ENCODE peak calls at places on chromosomes 16 and 17, in six cellular contexts. P is A549; E is GM06990; V is CD4-positive, alpha-beta T cell; G is AG04450; J is fibroblast of mammary gland. Q is an unnamed sample.

GRCh38 chr16:14635394-14636145 is 2.8 kb downstream of the BFAR start:
- DNase-seq in P (no peak), E (no peak), G (no peak), J (no peak), V (no peak), Q (no peak)

GRCh38 chr16:63613701-63614100 is 1508.2 kb downstream of the CDH11 start:
- DNase-seq in P (peak), E (no peak), V (no peak), G (no peak), J (no peak), Q (no peak)

GRCh38 chr17:77489898-77490265 is 349.1 kb downstream of the SEC14L1 start:
- DNase-seq in P (no peak), E (peak), J (peak), G (no peak), V (no peak), Q (no peak)

GRCh38 chr17:78986048-78986648 is 6.4 kb upstream of the LGALS3BP start:
- DNase-seq in G (no peak), E (no peak), P (peak), V (no peak), J (peak), Q (no peak)

GRCh38 chr16:74574146-74574545 is 32.8 kb downstream of the GLG1 start:
- DNase-seq in P (no peak), E (no peak), G (no peak), J (no peak), V (no peak), Q (no peak)

GRCh38 chr16:69396187-69397061 is 10.6 kb upstream of the TERF2 start:
- DNase-seq in G (peak), V (peak), E (peak), J (peak), P (peak), Q (no peak)

GRCh38 chr16:16169615-16170014 is 53.7 kb downstream of the ABCC6 start:
- DNase-seq in J (no peak), E (no peak), G (no peak), P (no peak), V (no peak), Q (no peak)

GRCh38 chr17:35051183-35051578 is 12.3 kb downstream of the RFFL start:
- DNase-seq in J (peak), P (no peak), G (no peak), E (peak), V (peak), Q (no peak)

GRCh38 chr17:78120971-78121800 is 7.4 kb downstream of the TMC6 start:
- DNase-seq in G (no peak), J (no peak), E (peak), P (no peak), V (no peak), Q (peak)

GRCh38 chr16:1788708-1789100 is 4.8 kb downstream of the IGFALS start:
- DNase-seq in G (no peak), E (peak), P (no peak), V (no peak), J (no peak), Q (no peak)

GRCh38 chr16:85616608-85617311 is 3.6 kb downstream of the GSE1 start:
- DNase-seq in E (peak), V (no peak), G (no peak), J (no peak), P (no peak), Q (peak)

DNA sequence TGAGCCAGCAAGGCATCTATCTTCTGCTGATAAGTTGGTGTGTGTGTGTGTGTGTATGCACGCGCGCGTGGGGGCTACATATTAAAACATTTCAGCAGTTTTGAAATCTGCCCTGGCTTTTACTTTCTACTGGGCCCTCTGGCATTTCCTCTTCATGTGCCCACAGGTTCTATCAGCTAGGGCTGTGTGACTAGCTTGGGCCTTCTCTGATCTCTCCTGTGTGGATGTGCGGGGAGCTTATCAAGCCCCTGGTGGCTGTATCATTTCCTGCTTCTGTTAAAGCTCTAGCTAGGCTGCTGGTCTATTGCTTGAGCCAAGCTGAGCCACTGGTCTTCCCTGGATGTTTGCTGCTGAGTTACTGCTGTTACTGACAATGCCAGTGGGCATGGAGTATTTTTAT is 132.5 kb downstream of the AATF start:
- DNase-seq in V (no peak), G (no peak), J (no peak), P (peak), E (no peak), Q (no peak)
- TF ChIP-seq CTCF in V (no peak), G (no peak), J (no peak), P (no peak), E (no peak), Q (no peak)

GRCh38 chr17:81577278-81578000 is 25.3 kb upstream of the FAAP100 start:
- DNase-seq in V (no peak), G (no peak), P (peak), E (no peak), J (peak), Q (no peak)

GRCh38 chr17:81578038-81578441 is 25.9 kb upstream of the FAAP100 start:
- DNase-seq in G (no peak), J (no peak), P (no peak), V (no peak), E (no peak), Q (no peak)

GRCh38 chr17:81578561-81579225 is 26.5 kb upstream of the FAAP100 start:
- DNase-seq in V (no peak), P (no peak), E (no peak), J (no peak), G (no peak), Q (no peak)

GRCh38 chr17:81575836-81576235 is 23.7 kb upstream of the FAAP100 start:
- DNase-seq in E (no peak), J (no peak), P (no peak), G (no peak), V (no peak), Q (no peak)

DNA sequence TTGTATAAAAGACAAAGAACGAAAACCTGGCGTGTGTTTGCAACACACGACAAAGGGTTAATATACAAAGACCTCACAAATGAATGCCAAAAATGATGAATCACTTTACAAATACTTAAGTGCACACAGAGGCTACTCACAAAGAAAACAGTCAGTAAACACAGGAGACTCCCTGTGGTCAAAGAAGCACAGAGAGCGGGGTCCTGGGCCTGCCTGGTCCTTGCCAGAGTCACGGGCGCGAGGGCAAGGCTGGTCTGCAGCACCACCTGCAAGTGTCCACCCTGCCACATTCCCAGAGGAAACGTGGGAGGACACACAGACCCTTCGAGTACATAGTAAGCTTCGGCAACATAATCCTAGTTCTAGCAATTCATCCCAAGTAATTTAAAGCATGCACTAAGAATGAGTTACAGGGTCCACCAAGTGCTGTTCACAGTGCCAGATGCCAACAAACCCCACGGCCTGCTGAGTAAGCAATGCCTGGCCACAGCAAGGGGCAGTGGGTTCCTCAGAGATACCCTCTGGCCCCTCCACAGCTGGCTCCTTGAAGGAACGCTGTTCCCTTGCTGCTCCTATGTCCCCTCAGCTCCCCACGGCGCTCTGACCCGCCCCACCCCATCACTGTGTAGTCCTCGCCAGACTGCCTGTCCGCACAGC is 24.6 kb upstream of the FAAP100 start:
- DNase-seq in V (no peak), J (peak), P (peak), G (no peak), E (no peak), Q (no peak)
- TF ChIP-seq CTCF in V (no peak), J (no peak), P (peak), G (peak), E (no peak), Q (no peak)

GRCh38 chr16:8926827-8927226 is 36.9 kb downstream of the USP7 start:
- DNase-seq in E (no peak), J (no peak), G (no peak), P (no peak), V (no peak), Q (no peak)
- TF ChIP-seq CTCF in E (no peak), J (no peak), G (no peak), P (no peak), V (no peak), Q (no peak)

DNA sequence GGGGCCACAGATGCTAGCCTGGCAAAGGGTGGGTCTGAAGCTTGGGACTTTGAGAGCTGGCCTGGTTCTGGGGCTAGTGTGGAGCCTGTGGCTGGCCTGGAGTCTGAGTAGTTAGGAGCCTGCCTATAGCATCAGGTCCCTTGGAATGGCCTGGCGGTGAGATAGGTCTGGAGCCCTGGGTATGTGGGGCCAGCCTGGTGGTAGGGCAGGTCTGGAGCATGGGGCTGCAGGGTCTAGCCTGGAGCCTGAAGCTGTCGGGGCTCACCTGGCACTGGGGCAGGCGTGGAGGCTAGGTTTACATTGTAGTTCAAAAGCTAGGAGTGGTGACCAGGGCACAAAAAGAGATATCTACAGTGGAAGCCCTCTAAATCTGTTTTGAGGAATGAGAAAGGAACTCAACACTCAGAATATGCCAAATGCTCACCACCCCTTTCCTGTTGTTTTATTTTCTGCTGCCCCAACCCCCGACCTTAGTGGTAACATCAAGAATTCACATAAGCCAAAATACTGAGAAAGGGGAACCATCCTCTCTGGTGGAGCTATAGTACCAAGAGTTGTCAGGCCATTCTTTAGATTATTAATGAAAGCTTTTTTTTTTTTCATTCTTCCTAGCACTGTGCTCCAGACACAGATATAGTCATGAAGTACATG is 100.2 kb downstream of the TANC2 start:
- DNase-seq in E (no peak), G (no peak), J (no peak), V (no peak), P (no peak), Q (no peak)
- TF ChIP-seq CTCF in E (no peak), G (no peak), J (no peak), V (no peak), P (no peak), Q (no peak)

GRCh38 chr16:84308120-84308519 is 13.4 kb downstream of the WFDC1 start:
- DNase-seq in G (peak), E (peak), P (peak), J (peak), V (no peak), Q (no peak)
- TF ChIP-seq CTCF in G (peak), E (peak), P (peak), J (peak), V (no peak), Q (no peak)

DNA sequence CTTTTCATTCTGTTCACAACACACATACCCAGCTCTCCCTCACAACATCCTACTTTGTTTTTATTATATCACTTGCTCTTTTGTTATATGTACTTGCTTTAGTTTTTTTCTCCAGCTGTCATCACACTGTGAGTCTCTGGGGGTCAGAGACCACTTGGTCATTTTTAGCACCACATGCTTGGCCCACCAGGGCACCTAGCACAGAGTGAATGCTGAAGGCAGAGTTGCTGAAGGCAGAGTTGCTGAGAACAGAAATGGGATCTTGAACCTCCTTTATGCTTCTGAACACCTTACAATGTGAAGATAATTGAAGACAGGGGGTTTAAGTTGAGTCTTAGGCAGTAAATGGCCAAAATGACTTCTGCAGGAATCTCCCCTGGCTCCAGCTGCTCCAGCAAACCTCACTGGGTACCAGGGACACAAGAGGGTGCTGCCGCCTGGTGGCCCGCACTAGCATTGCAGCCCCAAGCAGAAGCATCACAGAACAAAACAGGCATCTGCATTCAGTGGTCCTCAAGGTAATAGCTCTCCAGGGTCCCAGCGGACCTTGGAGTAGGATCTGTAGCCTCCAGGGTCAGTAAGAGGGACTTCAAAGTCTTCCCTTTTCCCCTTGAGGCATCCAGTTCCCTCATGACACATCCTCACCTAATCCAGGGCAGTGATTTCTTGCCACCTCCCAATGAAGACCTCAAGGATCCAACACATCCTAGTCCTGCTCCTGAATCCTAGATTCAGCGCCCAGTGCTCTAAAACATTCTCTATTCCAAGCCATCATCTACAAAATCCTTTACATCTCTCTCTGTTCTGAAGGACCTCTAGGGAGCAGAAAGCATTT is 1972.6 kb downstream of the TP53TG3F start:
- DNase-seq in V (no peak), E (no peak), G (no peak), J (no peak), P (peak), Q (no peak)
- TF ChIP-seq CTCF in V (no peak), E (peak), G (peak), J (peak), P (no peak), Q (no peak)

GRCh38 chr17:54919456-54919855 is 18.8 kb downstream of the TOM1L1 start:
- DNase-seq in P (no peak), E (no peak), V (no peak), G (no peak), J (no peak), Q (no peak)
- TF ChIP-seq CTCF in P (no peak), E (no peak), V (no peak), G (no peak), J (no peak), Q (no peak)

DNA sequence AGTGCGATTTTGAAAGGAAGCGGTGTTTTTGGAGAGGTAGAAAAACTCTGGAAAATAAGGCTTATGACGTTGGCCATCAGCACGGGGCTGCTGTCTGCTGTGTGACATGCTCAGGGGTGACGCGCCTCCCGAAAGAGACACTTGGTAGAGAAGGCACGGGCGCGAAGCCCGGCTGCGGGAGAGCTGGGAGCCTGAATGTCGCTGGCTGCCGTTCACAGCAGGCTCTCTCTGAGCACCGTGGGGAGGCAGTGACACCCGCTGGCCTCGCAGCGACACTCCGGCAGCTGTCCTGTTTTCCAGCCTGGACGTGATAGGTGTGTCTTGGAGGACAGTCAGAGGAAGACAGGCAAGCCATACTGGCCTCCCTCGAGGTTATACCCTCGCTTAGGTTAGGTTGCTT is 759.1 kb upstream of the RBFOX1 start:
- DNase-seq in P (no peak), E (no peak), J (no peak), V (no peak), G (no peak), Q (no peak)
- TF ChIP-seq CTCF in P (no peak), E (no peak), J (no peak), V (no peak), G (no peak), Q (no peak)

DNA sequence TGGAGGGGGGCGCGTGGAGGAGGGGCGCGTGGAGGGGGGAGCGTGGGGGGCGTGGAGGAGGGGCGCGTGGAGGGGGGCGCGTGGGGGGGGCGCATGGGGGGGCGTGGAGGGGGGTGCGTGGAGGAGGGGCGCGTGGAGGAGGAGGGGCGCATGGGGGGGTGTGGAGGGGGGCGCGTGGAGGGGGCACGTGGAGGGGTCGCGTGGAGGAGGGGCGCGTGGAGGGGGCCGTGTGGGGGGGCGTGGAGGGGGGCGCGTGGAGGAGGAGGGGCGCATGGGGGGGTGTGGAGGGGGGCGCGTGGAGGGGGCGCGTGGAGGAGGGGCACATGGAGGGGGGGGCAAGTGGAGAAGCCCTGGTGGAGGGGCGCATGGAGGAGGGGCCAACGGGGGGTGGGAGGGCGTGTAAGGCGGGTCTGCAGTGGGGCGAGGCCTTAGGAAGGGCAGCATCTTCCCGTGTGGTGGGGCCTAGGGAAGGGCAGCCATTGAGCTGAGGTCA is 7.3 kb downstream of the MSLN start:
- DNase-seq in E (no peak), P (no peak), G (no peak), J (no peak), V (no peak), Q (no peak)
- TF ChIP-seq CTCF in E (no peak), P (no peak), G (no peak), J (no peak), V (no peak), Q (no peak)

Q was measured in activated B cell treated with CpG ODN at 0.5 μM for 24 hours.